ENCODE peak calls at places on chromosomes 2 and 18, in four cellular contexts. J is HepG2, X is GM12891, V is K562. N is an unnamed sample.
A peak's percentile ranks its signal among the peaks of the same experiment; 100 is the strongest.

GRCh38 chr18:38115201-38115600 is 549.6 kb upstream of the CELF4 start:
- DNase-seq in J (no peak), V (no peak), X (no peak), N (no peak)

GRCh38 chr2:60365556-60365955 is 187.9 kb downstream of the BCL11A start:
- DNase-seq in J (peak; percentile 36), V (no peak), X (no peak), N (no peak)

GRCh38 chr2:46269545-46270273 is 27.5 kb upstream of the EPAS1 start:
- DNase-seq in V (no peak), J (no peak), X (no peak), N (no peak)

GRCh38 chr2:10194021-10194820 is 71.7 kb downstream of the RRM2 start:
- DNase-seq in V (no peak), J (no peak), X (no peak), N (no peak)

GRCh38 chr2:46236006-46236875 is 61.0 kb upstream of the EPAS1 start:
- DNase-seq in V (no peak), X (no peak), J (no peak), N (no peak)

GRCh38 chr2:12637754-12638153 is 79.0 kb upstream of the TRIB2 start:
- DNase-seq in V (no peak), J (no peak), X (no peak), N (no peak)

GRCh38 chr2:232438951-232439757 is 16.8 kb upstream of the ALPI start:
- DNase-seq in V (peak; percentile 14), J (no peak), X (no peak), N (peak; percentile 35)

GRCh38 chr2:62604336-62604735 is 98.3 kb upstream of the TMEM17 start:
- DNase-seq in X (no peak), J (no peak), V (no peak), N (no peak)

GRCh38 chr2:3662239-3662638 is 4.2 kb downstream of the ALLC start:
- DNase-seq in J (no peak), V (no peak), X (no peak), N (no peak)

GRCh38 chr2:112488201-112488600 is 6.2 kb downstream of the TTL start:
- DNase-seq in X (no peak), J (no peak), V (no peak), N (no peak)

GRCh38 chr2:241009191-241009590 is 10.8 kb downstream of the SNED1 start:
- DNase-seq in V (no peak), J (no peak), X (no peak), N (no peak)

GRCh38 chr18:43933177-43933576 is 655.9 kb upstream of the SYT4 start:
- DNase-seq in V (no peak), J (no peak), X (no peak), N (no peak)

GRCh38 chr2:203694186-203694585 is 12.3 kb upstream of the CD28 start:
- DNase-seq in X (no peak), J (no peak), V (no peak), N (no peak)

GRCh38 chr2:84631047-84631446 is 114.7 kb downstream of the DNAH6 start:
- DNase-seq in J (peak; percentile 48), X (peak; percentile 2), V (peak; percentile 19), N (no peak)

GRCh38 chr18:13308369-13308768 is 89.8 kb downstream of the LDLRAD4 start:
- DNase-seq in V (no peak), J (no peak), X (no peak), N (no peak)

GRCh38 chr2:28394997-28395333 is 2.3 kb downstream of the FOSL2 start:
- DNase-seq in J (no peak), V (no peak), X (no peak), N (no peak)

GRCh38 chr2:28397043-28397381 is 4.4 kb downstream of the FOSL2 start:
- DNase-seq in V (no peak), J (no peak), X (no peak), N (no peak)

GRCh38 chr2:28393115-28393836 is 618 bp downstream of the FOSL2 start:
- DNase-seq in X (peak; percentile 38), J (no peak), V (peak; percentile 70), N (peak; percentile 41)

GRCh38 chr2:28394331-28394877 is 1.7 kb downstream of the FOSL2 start:
- DNase-seq in X (no peak), V (no peak), J (no peak), N (no peak)

GRCh38 chr2:28395334-28396061 is 2.8 kb downstream of the FOSL2 start:
- DNase-seq in X (no peak), V (no peak), J (no peak), N (no peak)
- TF ChIP-seq TAF1 in X (no peak), V (no peak), J (peak; percentile 44), N (no peak)

GRCh38 chr2:95121495-95122196 is at the start of gene MRPS5:
- DNase-seq in J (peak; percentile 62), V (peak; percentile 96), X (peak; percentile 92), N (peak; percentile 90)
- TF ChIP-seq POLR2A in J (peak; percentile 70), V (peak; percentile 85), X (peak; percentile 82), N (peak; percentile 90)

DNA sequence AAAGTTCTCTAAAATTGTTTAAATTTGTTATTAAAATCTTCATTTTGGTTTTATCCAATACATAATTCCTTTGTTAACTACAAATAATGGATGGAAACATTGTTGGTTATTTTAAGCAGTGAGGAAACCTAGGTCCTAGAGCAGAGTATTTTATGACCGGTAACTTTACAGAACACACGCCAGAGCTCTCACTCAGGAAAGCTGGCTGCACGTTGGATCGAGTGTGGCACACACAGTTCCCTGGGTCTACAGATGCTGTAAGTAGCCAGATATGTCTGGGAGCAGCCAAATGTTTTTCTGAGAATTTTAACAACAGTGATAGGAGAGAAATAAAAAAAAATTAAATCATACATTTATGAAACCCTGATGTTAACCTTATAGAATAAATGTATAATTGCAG is 264.4 kb downstream of the ZNF407 start:
- DNase-seq in V (no peak), X (no peak), J (no peak), N (no peak)
- TF ChIP-seq POLR2AphosphoS5 in V (no peak), X (no peak), J (no peak), N (no peak)

GRCh38 chr2:1480671-1481076 is 67.4 kb downstream of the TPO start:
- DNase-seq in J (no peak), X (no peak), V (no peak), N (no peak)
- TF ChIP-seq TAF1 in J (no peak), X (no peak), V (no peak), N (no peak)

DNA sequence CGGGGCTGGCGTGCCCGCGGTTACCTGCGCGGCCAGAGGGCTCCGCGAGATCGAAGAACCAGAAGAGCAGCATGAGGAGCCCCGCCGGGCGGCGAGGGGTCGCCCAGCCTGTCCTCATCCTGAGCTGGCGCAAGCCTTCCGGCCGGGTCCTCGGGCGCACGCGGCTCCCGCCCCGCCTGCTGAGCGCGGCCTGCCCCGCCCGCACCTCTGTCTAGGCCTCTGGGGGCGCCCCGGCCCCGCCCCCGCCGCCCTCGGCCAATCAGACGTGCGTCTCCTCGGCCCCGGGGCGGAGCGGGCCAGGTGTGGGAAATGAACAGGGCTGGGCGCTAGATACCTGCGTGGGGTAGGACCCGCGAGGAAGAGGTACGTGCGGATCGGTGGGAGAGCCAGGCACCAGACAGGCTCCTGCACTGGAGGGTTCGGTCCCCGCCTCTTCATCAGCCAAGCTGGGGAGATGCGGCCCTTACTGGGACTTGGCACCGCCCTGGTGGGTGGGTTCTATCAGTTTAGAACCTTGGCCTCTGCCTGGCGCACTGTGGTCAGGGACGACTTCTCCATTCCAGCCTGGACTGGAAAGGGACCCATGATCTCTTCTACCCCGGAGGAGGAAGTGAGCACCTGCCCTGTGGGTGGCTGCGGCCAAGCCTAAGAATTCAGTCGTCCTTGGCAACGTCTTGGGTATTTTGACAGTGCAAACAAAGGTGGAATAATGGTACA is 106.7 kb upstream of the CD302 start:
- DNase-seq in V (peak; percentile 86), X (peak; percentile 83), J (no peak), N (peak; percentile 89)
- TF ChIP-seq POLR2A in V (no peak), X (peak; percentile 78), J (no peak), N (peak; percentile 80)

GRCh38 chr18:39913790-39914366 is 2041.2 kb upstream of the PIK3C3 start:
- DNase-seq in J (no peak), V (no peak), X (no peak), N (no peak)

GRCh38 chr18:39909706-39910105 is 2045.3 kb upstream of the PIK3C3 start:
- DNase-seq in J (no peak), V (no peak), X (no peak), N (no peak)

DNA sequence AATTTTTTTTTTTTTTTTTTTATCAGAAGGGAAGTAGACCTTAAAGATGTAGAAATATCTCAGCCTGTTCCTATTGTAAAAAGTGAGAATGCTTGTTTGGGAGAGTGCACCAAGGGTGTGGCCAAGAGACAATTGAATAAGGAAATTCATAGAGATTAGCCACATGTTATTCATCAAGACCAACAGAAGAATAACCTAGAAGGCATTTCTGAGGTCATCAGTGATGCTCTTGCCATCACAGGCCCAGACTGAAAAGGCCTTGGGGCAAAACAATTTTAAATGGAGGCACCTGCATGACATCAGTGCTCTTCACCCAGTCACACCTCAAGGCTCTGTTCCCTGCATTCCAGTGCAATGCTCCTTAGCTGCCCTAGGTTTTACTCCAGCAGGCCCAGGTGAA is 2043.3 kb upstream of the PIK3C3 start:
- DNase-seq in X (no peak), V (no peak), J (no peak), N (no peak)
- TF ChIP-seq POLR2AphosphoS5 in X (no peak), V (no peak), J (no peak), N (no peak)

DNA sequence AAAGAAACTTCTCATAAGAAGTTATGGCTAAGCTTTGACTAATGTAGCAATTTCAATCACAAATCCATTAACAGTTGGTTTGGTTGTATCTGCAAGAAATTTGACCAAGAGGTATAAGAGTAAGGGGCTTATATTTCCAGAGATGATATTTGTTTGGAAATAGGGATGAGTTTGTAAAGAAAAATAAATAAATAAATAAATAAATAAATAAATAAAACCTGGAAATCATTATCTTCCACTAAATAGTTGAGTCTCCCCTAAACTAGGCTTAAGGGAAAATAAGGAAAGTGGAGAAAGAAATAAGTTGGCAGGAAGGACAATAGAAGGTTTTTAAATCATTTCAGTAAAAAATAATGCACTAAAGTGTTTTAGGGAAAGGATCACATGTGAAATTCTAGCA is 23.5 kb upstream of the SCN7A start:
- DNase-seq in V (no peak), J (no peak), X (no peak), N (no peak)
- TF ChIP-seq TAF1 in V (no peak), J (no peak), X (no peak), N (no peak)

DNA sequence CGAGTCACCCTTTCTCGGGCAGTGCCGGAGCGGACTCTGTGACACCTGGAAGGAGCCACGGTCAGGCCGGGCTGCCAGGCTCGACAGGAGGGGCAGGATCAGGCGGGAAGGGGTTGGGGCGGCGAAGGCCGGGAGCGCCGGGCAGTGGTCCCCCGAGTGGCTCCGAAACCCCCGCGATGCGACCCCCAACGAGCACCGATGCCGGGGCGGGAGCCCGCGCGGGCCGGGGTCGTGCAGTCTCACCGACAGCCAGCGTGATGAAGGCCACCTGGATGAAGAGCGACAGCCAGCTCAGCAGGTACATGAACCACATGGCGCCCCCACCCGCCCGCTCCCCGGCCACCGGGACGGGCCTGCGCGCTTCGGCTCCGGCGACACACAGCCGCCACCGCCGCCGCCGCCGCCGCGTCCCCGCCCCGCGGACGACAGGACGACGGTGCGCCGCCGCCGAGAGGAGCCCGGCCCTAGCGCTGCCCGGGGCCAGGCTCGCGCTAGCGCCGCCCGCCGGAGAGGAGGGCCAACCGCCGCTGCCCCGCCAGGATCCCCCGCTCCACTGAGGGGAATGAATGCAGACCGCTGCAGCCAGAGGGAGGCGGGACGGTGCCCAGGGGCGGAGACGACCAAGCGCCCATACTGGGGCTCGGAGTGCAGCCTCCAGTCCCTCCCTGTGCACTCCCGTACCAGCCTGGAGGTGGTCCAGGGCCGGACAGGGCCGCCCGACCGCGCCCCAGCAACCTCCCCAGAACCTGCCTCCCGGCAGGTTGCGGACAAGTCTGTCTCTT is at the start of gene TEX261:
- DNase-seq in J (peak; percentile 84), V (peak; percentile 91), X (peak; percentile 86), N (peak; percentile 93)
- TF ChIP-seq POLR2A in J (peak; percentile 75), V (peak; percentile 54), X (peak; percentile 78), N (peak; percentile 80)

GRCh38 chr2:174039551-174040416 is 74.6 kb upstream of the SP3 start:
- DNase-seq in J (peak; percentile 88), X (peak; percentile 48), V (peak; percentile 88), N (peak; percentile 31)
- TF ChIP-seq POLR2AphosphoS5 in J (no peak), X (no peak), V (no peak), N (no peak)

GRCh38 chr18:58473071-58473470 is 155.8 kb downstream of the ALPK2 start:
- DNase-seq in V (no peak), X (no peak), J (no peak), N (no peak)
- TF ChIP-seq TAF1 in V (no peak), X (no peak), J (no peak), N (no peak)